ENCODE peak calls at places on chromosome 5, in four cellular contexts. F is K562, Z is HepG2, W is GM12878. Y is an unnamed sample.

GRCh38 chr5:119537704-119538103 is 85.4 kb downstream of the HSD17B4 start:
- DNase-seq in W (peak; percentile 83), Z (no peak), F (no peak), Y (no peak)

GRCh38 chr5:141992349-141992963 is 20.4 kb downstream of the GNPDA1 start:
- DNase-seq in F (peak; percentile 79), W (no peak), Z (peak; percentile 55), Y (peak; percentile 52)

GRCh38 chr5:157343842-157344790 is 78.2 kb downstream of the CYFIP2 start:
- DNase-seq in Z (no peak), W (no peak), F (no peak), Y (no peak)

GRCh38 chr5:89293849-89294248 is 410.9 kb upstream of the MEF2C start:
- DNase-seq in F (no peak), W (no peak), Z (no peak), Y (no peak)

GRCh38 chr5:31768784-31769183 is 129.9 kb downstream of the PDZD2 start:
- DNase-seq in F (no peak), Z (no peak), W (no peak), Y (no peak)

GRCh38 chr5:55149396-55149795 is 10.6 kb upstream of the GPX8 start:
- DNase-seq in W (no peak), Z (no peak), F (no peak), Y (no peak)

GRCh38 chr5:179806250-179807045 is at the start of gene MGAT4B:
- DNase-seq in F (peak; percentile 87), W (no peak), Z (no peak), Y (peak; percentile 84)

GRCh38 chr5:80744149-80744548 is 89.4 kb upstream of the DHFR start:
- DNase-seq in Z (no peak), F (no peak), W (no peak), Y (no peak)

GRCh38 chr5:74290634-74291033 is 349.9 kb downstream of the ENC1 start:
- DNase-seq in Z (peak; percentile 7), F (no peak), W (no peak), Y (no peak)

GRCh38 chr5:93048858-93049257 is 532.2 kb downstream of the NR2F1-AS1 start:
- DNase-seq in F (no peak), W (no peak), Z (no peak), Y (no peak)

GRCh38 chr5:89289604-89290003 is 406.6 kb upstream of the MEF2C start:
- DNase-seq in Z (no peak), W (no peak), F (no peak), Y (no peak)

GRCh38 chr5:10600629-10601245 is 36.9 kb downstream of the ANKRD33B start:
- DNase-seq in W (no peak), F (no peak), Z (no peak), Y (no peak)

GRCh38 chr5:93062548-93062947 is 518.5 kb downstream of the NR2F1-AS1 start:
- DNase-seq in W (no peak), F (no peak), Z (no peak), Y (peak; percentile 40)

GRCh38 chr5:167763772-167764171 is 527.7 kb upstream of the WWC1 start:
- DNase-seq in Z (no peak), F (no peak), W (no peak), Y (no peak)

GRCh38 chr5:77630246-77631165 is 8.0 kb downstream of the OTP start:
- DNase-seq in Z (peak; percentile 33), F (no peak), W (no peak), Y (peak; percentile 77)

GRCh38 chr5:93294184-93294583 is 286.8 kb downstream of the NR2F1-AS1 start:
- DNase-seq in Z (no peak), W (no peak), F (no peak), Y (no peak)

GRCh38 chr5:14712131-14712530 is 47.6 kb downstream of the OTULIN start:
- DNase-seq in F (no peak), Z (no peak), W (no peak), Y (no peak)

GRCh38 chr5:80487444-80487828 is 464 bp upstream of the FAM151B start:
- DNase-seq in Z (no peak), W (no peak), F (no peak), Y (no peak)

GRCh38 chr5:28917631-28918030 is 1879.2 kb upstream of the CDH9 start:
- DNase-seq in F (no peak), Z (no peak), W (no peak), Y (no peak)

GRCh38 chr5:112106878-112107277 is 312.2 kb downstream of the EPB41L4A start:
- DNase-seq in F (no peak), Z (no peak), W (no peak), Y (no peak)

GRCh38 chr5:95029569-95030366 is 255.1 kb downstream of the MCTP1 start:
- DNase-seq in Z (no peak), F (no peak), W (peak; percentile 56), Y (no peak)

GRCh38 chr5:33363537-33363936 is 77.2 kb upstream of the TARS1 start:
- DNase-seq in F (no peak), Z (no peak), W (no peak), Y (no peak)

GRCh38 chr5:132778129-132778528 is 1.1 kb upstream of the SEPTIN8 start:
- DNase-seq in F (peak; percentile 25), W (no peak), Z (no peak), Y (no peak)

GRCh38 chr5:132778856-132779255 is 1.8 kb upstream of the SEPTIN8 start:
- DNase-seq in W (no peak), F (no peak), Z (no peak), Y (no peak)

GRCh38 chr5:132776077-132776931 is 735 bp downstream of the SEPTIN8 start:
- DNase-seq in W (no peak), Z (peak; percentile 19), F (peak; percentile 88), Y (peak; percentile 65)

GRCh38 chr5:132776932-132777208 is 169 bp downstream of the SEPTIN8 start:
- DNase-seq in Z (no peak), F (no peak), W (no peak), Y (no peak)

DNA sequence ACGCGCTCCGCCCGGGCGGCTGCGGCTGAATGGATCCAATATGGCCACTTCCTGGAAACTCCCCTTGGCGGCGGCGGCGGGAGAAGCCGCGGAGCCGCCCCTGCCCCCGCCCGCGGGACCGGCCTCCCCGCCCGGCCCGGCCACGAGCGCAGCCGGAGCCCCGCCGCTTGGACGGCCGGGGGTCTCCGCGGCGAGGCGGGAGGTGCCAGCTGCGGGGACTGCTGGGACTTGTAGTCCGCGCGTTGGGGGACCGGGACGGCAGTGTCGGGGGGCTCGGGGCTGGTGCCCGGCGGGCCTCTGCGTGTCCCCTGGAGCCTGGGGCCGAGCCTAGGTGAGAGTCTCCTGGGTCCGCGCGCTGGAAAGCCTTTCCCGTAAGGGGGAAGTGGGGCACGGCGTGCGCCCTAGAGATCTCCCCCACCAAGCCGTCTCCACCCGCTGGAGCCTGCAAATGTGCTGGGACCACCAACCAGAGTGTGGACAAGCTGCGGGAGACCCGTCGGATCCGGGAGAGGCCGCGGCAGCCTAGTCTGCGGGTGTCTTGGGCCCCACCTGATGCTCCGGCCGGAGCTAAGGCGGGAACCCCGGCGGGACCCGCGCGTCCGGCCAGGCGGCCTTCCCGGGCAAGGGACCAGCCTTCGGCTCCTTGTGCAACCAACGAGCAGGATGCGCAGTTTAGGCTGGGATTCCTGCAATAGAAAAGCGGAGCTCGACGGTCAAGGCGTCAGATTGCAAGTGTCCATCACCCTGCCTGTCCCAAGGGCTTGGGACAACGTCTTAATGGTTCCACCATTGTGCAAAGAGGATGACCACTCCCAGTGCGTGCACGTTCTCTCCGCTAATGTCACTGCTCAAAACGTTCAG is at the start of gene SEPTIN8:
- DNase-seq in Z (no peak), F (peak; percentile 73), W (no peak), Y (peak; percentile 75)
- TF ChIP-seq SP1 in Z (no peak), F (no peak), W (no peak), Y (no peak)

DNA sequence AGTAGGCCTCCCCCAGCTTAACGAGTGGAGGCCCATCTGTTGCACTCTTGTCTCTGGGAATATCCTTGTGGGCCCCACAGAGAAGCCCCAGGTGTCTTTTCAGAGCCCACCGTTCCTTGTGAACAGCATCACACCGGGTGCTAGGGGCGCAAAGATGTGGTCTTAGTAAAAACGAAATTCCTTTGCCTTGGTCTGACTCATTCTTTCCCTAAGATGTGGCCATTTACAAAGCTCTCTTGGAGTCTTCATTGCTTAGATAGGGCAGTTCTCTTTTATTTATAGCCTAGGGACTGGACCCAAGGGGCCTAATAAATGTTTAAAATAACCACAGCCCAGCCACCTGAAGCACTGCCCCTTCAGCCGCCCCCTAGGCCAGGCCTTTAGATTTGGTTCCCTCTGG is 52.8 kb upstream of the RPL26L1 start:
- DNase-seq in F (no peak), W (peak; percentile 57), Z (no peak), Y (no peak)
- TF ChIP-seq BHLHE40 in F (no peak), W (no peak), Z (no peak), Y (no peak)

GRCh38 chr5:88094403-88094802 is 174.2 kb downstream of the TMEM161B start:
- DNase-seq in W (no peak), F (no peak), Z (no peak), Y (no peak)

GRCh38 chr5:88092938-88093635 is 175.6 kb downstream of the TMEM161B start:
- DNase-seq in F (no peak), Z (no peak), W (no peak), Y (no peak)

GRCh38 chr5:88089757-88090390 is 178.8 kb downstream of the TMEM161B start:
- DNase-seq in Z (no peak), W (no peak), F (no peak), Y (no peak)

GRCh38 chr5:88092358-88092757 is 176.3 kb downstream of the TMEM161B start:
- DNase-seq in W (no peak), Z (no peak), F (peak; percentile 3), Y (no peak)

GRCh38 chr5:88093765-88094164 is 174.9 kb downstream of the TMEM161B start:
- DNase-seq in W (no peak), F (no peak), Z (no peak), Y (no peak)
- TF ChIP-seq SP1 in W (no peak), F (no peak), Z (no peak), Y (no peak)

DNA sequence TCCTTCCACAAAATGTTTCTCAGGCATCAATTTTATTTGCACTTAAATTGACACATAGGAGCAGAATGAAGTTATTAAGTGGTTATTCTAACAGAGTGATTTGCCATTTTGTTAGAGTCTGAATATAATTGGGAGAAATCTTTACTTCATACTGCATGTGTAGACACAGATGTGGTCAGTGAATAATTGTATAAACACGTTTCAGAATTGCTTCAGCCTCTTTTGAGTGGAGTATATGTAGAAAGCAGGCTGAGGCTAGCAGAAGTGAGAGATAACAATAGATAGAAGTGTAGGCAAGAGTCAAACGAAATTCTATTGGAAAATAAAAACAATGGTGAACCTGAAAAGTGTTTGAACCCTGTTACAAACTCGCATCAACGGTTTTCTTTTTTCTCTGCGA is 270.7 kb downstream of the TMEM167A start:
- DNase-seq in F (no peak), W (no peak), Z (no peak), Y (no peak)
- TF ChIP-seq BHLHE40 in F (no peak), W (no peak), Z (no peak), Y (no peak)

GRCh38 chr5:663436-664342 is 29.5 kb downstream of the TPPP start:
- DNase-seq in W (no peak), Z (no peak), F (no peak), Y (no peak)
- TF ChIP-seq SP1 in W (no peak), Z (no peak), F (no peak), Y (no peak)

DNA sequence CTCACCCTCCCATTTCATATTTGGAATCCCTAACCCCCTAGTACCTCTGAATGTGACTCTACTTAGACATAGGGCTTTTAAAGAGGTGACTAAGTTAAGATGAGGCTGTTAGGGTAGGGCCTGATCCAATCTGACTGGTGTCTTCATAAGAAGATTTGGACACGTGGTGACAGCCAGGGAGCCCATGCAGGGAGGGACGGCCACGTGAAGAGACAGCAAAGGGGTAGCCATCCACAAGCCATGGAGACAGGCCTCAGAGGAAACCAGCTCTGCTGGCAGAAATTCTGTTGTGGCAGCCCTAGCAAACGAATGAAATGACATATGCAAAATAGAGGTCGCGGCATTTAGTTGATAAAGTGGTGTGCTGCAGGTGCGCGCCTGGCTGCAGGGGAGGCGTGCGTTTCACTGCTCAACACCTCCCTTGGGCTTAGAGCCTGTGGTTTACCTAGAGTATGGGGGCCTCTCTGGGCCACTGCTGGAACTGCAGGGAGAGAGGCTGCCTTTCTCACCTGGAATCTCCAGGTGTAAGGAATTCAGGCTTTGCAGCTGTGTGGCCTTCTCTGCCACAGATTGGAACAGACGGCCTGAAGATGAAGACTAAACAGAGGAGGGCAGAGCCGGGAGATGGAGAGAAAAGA is 7.1 kb upstream of the AFAP1L1 start:
- DNase-seq in W (no peak), F (peak; percentile 42), Z (peak; percentile 21), Y (peak; percentile 39)
- TF ChIP-seq BHLHE40 in W (no peak), F (no peak), Z (no peak), Y (no peak)